ENCODE peak calls at places on chromosome 1, in seven cellular contexts. K is IMR-90, H is fibroblast of lung, Z is H1, S is PC-9, V is astrocyte, O is GM23248. X is an unnamed sample.

GRCh38 chr1:243473281-243474210 is 217.7 kb downstream of the SDCCAG8 start:
- DNase-seq in K (peak), H (peak), Z (no peak), S (no peak), V (peak), O (peak), X (no peak)

GRCh38 chr1:59375321-59376220 is 78.7 kb downstream of the FGGY start:
- DNase-seq in K (peak), H (peak), Z (no peak), S (peak), V (peak), O (peak), X (no peak)

GRCh38 chr1:173616859-173617258 is 14.0 kb upstream of the SLC9C2 start:
- DNase-seq in K (no peak), H (no peak), Z (no peak), S (no peak), V (no peak), O (no peak), X (no peak)

GRCh38 chr1:43861337-43861736 is 72.3 kb upstream of the ARTN start:
- DNase-seq in K (peak), H (peak), Z (no peak), S (no peak), V (peak), O (peak), X (no peak)

GRCh38 chr1:107454786-107455185 is 313.9 kb downstream of the NTNG1 start:
- DNase-seq in K (no peak), H (peak), Z (no peak), S (no peak), V (peak), O (no peak), X (no peak)

GRCh38 chr1:40267767-40268187 is 9.7 kb downstream of the ZMPSTE24 start:
- DNase-seq in K (peak), H (peak), Z (no peak), S (no peak), V (peak), O (peak), X (no peak)

GRCh38 chr1:243508303-243508713 is 252.5 kb downstream of the SDCCAG8 start:
- DNase-seq in K (no peak), H (no peak), Z (no peak), S (no peak), V (no peak), O (no peak), X (no peak)

GRCh38 chr1:30010506-30011106 is 712.8 kb downstream of the MATN1 start:
- DNase-seq in K (no peak), H (no peak), Z (no peak), S (no peak), V (no peak), O (no peak), X (no peak)

GRCh38 chr1:64133036-64133435 is 70.4 kb upstream of the UBE2U start:
- DNase-seq in K (peak), H (peak), Z (no peak), S (peak), V (peak), O (peak), X (no peak)

GRCh38 chr1:224175615-224176014 is 7.4 kb upstream of the DEGS1 start:
- DNase-seq in K (peak), H (peak), Z (peak), S (no peak), V (no peak), O (peak), X (no peak)

GRCh38 chr1:87880098-87880746 is 551.5 kb downstream of the LMO4 start:
- DNase-seq in K (no peak), H (peak), Z (no peak), S (no peak), V (no peak), O (no peak), X (no peak)

GRCh38 chr1:25456502-25456901 is 25.8 kb downstream of the MACO1 start:
- DNase-seq in K (no peak), H (no peak), Z (no peak), S (no peak), V (no peak), O (no peak), X (no peak)

GRCh38 chr1:4964634-4965345 is 310.4 kb downstream of the AJAP1 start:
- DNase-seq in K (no peak), H (no peak), Z (no peak), S (no peak), V (no peak), O (no peak), X (no peak)

GRCh38 chr1:117232551-117232950 is 21.8 kb upstream of the VTCN1 start:
- DNase-seq in K (no peak), H (peak), Z (no peak), S (no peak), V (peak), O (no peak), X (no peak)

GRCh38 chr1:208420696-208421095 is 176.5 kb upstream of the PLXNA2 start:
- DNase-seq in K (no peak), H (no peak), Z (no peak), S (no peak), V (no peak), O (no peak), X (no peak)

GRCh38 chr1:103250441-103250861 is 142.1 kb upstream of the COL11A1 start:
- DNase-seq in K (peak), H (peak), Z (peak), S (peak), V (peak), O (no peak), X (no peak)

GRCh38 chr1:2324553-2325366 is 66.6 kb downstream of the MORN1 start:
- DNase-seq in K (no peak), H (no peak), Z (no peak), S (no peak), V (no peak), O (no peak), X (no peak)

GRCh38 chr1:236686815-236687160 is 489 bp downstream of the ACTN2 start:
- DNase-seq in K (no peak), H (no peak), Z (no peak), S (no peak), V (no peak), O (no peak), X (no peak)

GRCh38 chr1:108963052-108963686 is at the start of gene CLCC1:
- DNase-seq in K (peak), H (peak), Z (peak), S (peak), V (peak), O (peak), X (peak)

GRCh38 chr1:93980320-93980744 is 71.1 kb upstream of the GCLM start:
- DNase-seq in K (no peak), H (peak), Z (peak), S (no peak), V (no peak), O (no peak), X (peak)

GRCh38 chr1:27504588-27505419 is 14.8 kb upstream of the WASF2 start:
- DNase-seq in K (peak), H (peak), Z (peak), S (no peak), V (peak), O (peak), X (no peak)

GRCh38 chr1:203048555-203049051 is 22.3 kb downstream of the PPFIA4 start:
- DNase-seq in K (no peak), H (no peak), Z (peak), S (no peak), V (no peak), O (no peak), X (no peak)

GRCh38 chr1:6423321-6423999 is 1.1 kb upstream of the ESPN start:
- DNase-seq in K (no peak), H (peak), Z (peak), S (peak), V (peak), O (peak), X (peak)

GRCh38 chr1:203677771-203678170 is 51.1 kb downstream of the ATP2B4 start:
- DNase-seq in K (no peak), H (no peak), Z (no peak), S (no peak), V (no peak), O (no peak), X (no peak)

GRCh38 chr1:25095635-25096200 is 136.6 kb downstream of the SYF2 start:
- DNase-seq in K (no peak), H (peak), Z (no peak), S (no peak), V (no peak), O (no peak), X (no peak)

GRCh38 chr1:214187152-214187900 is 93.6 kb upstream of the SMYD2 start:
- DNase-seq in K (no peak), H (peak), Z (peak), S (no peak), V (no peak), O (peak), X (no peak)

GRCh38 chr1:31674626-31675025 is 29.2 kb downstream of the COL16A1 start:
- DNase-seq in K (no peak), H (no peak), Z (no peak), S (peak), V (no peak), O (peak), X (no peak)

GRCh38 chr1:2612591-2613365 is 20.0 kb downstream of the MMEL1 start:
- DNase-seq in K (no peak), H (no peak), Z (peak), S (no peak), V (no peak), O (no peak), X (no peak)

GRCh38 chr1:10114746-10115145 is 82.0 kb downstream of the UBE4B start:
- DNase-seq in K (no peak), H (no peak), Z (no peak), S (no peak), V (no peak), O (no peak), X (no peak)

GRCh38 chr1:117967900-117968299 is 38.4 kb downstream of the WDR3 start:
- DNase-seq in K (peak), H (peak), Z (no peak), S (peak), V (peak), O (peak), X (no peak)

GRCh38 chr1:212595229-212595628 is 13.3 kb upstream of the ATF3 start:
- DNase-seq in K (no peak), H (no peak), Z (no peak), S (no peak), V (no peak), O (no peak), X (no peak)

GRCh38 chr1:206030714-206031113 is 7.0 kb upstream of the CTSE start:
- DNase-seq in K (peak), H (peak), Z (peak), S (peak), V (peak), O (peak), X (peak)

GRCh38 chr1:9249534-9250335 is 15.2 kb downstream of the H6PD start:
- DNase-seq in K (peak), H (no peak), Z (peak), S (no peak), V (no peak), O (peak), X (peak)

GRCh38 chr1:207429963-207430362 is 24.2 kb upstream of the CR2 start:
- DNase-seq in K (no peak), H (no peak), Z (no peak), S (no peak), V (no peak), O (no peak), X (no peak)

GRCh38 chr1:48418742-48419141 is 53.3 kb downstream of the SPATA6 start:
- DNase-seq in K (no peak), H (no peak), Z (no peak), S (no peak), V (no peak), O (no peak), X (no peak)

GRCh38 chr1:84780000-84780716 is 89.9 kb upstream of the SSX2IP start:
- DNase-seq in K (peak), H (peak), Z (no peak), S (no peak), V (no peak), O (peak), X (no peak)

GRCh38 chr1:89927478-89927877 is 67.4 kb upstream of the ZNF326 start:
- DNase-seq in K (no peak), H (no peak), Z (no peak), S (no peak), V (no peak), O (no peak), X (no peak)

GRCh38 chr1:147549526-147549925 is 8.2 kb downstream of the BCL9 start:
- DNase-seq in K (no peak), H (no peak), Z (no peak), S (no peak), V (no peak), O (no peak), X (no peak)

GRCh38 chr1:246508897-246509688 is 2.0 kb upstream of the SMYD3 start:
- DNase-seq in K (no peak), H (no peak), Z (no peak), S (no peak), V (no peak), O (no peak), X (no peak)

DNA sequence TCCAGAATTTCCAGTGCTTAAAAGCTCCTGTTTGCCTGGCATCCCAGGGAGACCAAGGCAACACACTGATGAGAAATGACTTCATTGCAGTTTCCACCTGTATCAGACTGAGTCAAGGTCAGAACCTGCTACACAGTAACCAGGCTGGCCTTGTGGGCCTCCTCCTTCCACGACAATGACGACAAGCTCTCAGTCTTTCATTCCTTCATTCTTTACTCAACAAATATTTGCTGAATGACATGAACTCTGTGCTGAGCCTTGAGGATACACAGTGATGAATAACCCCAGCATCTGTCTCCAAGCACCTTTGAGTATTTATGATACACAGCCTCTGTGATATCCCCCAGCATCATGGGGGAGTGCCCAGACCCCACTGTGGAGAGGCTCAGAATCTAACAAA is 8.9 kb upstream of the LCE5A start:
- DNase-seq in K (no peak), H (no peak), Z (no peak), S (no peak), V (no peak), O (peak), X (no peak)
- H3K27ac ChIP-seq in K (no peak), H (no peak), Z (no peak), S (no peak), V (no peak), O (peak), X (no peak)

GRCh38 chr1:178633068-178633467 is 92.0 kb upstream of the RALGPS2 start:
- DNase-seq in K (peak), H (peak), Z (no peak), S (peak), V (peak), O (peak), X (no peak)

GRCh38 chr1:178629549-178630154 is 95.4 kb upstream of the RALGPS2 start:
- DNase-seq in K (no peak), H (no peak), Z (no peak), S (no peak), V (no peak), O (no peak), X (no peak)

GRCh38 chr1:178634445-178634844 is 90.6 kb upstream of the RALGPS2 start:
- DNase-seq in K (no peak), H (peak), Z (no peak), S (no peak), V (peak), O (peak), X (no peak)

GRCh38 chr1:178630418-178630817 is 94.6 kb upstream of the RALGPS2 start:
- DNase-seq in K (peak), H (no peak), Z (no peak), S (no peak), V (no peak), O (peak), X (no peak)

DNA sequence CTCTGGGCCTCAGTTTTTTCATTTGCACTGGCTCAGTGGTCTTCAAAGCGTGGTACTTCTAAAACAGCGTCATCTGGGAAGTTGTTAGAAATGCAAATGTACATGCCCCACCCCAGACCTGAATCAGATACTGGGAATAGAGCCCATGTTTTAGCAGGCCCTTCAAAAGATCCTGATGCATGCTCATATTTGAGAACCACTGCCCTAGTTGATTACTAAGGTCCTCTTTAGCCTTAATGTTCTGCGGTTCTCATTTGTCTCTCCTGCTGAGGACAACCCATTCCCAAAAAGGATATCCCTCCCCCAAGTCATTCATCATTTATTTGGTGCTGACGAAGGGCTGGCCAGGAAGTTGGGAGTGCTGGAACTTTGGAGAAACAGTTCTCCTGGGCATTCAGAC is 92.4 kb upstream of the RALGPS2 start:
- DNase-seq in K (peak), H (peak), Z (no peak), S (no peak), V (peak), O (peak), X (no peak)
- H3K4me2 ChIP-seq in K (peak), H (no peak), Z (no peak), S (no peak), V (peak), O (peak), X (no peak)

GRCh38 chr1:16026723-16027484 is 5.1 kb downstream of the CLCNKA start:
- DNase-seq in K (no peak), H (no peak), Z (peak), S (no peak), V (no peak), O (peak), X (no peak)
- H3K27ac ChIP-seq in K (no peak), H (no peak), Z (no peak), S (no peak), V (no peak), O (no peak), X (no peak)

DNA sequence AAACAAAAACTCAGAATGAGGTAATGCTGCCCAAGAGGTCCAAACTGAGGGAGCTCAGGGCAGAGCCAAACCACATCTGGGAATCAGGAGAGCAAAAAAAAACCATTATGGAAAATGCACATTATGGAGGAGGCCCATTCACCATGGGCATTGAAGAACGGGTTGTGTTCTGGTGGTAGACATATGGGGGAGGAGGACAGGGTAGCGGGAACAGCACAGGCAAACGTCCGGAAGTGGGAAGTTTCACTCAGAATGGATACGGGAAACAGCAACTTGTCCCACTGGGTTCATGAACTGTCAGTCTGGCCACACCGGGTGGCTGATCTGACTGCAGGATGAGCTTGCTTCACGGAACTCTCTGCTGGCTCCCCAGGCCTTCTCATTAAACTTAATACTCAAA is 139.7 kb downstream of the RRAGC start:
- DNase-seq in K (no peak), H (no peak), Z (no peak), S (no peak), V (no peak), O (no peak), X (no peak)
- H3K4me2 ChIP-seq in K (no peak), H (no peak), Z (no peak), S (no peak), V (no peak), O (no peak), X (no peak)

GRCh38 chr1:200869376-200869752 is 3.4 kb upstream of the GPR25 start:
- DNase-seq in K (no peak), H (no peak), Z (no peak), S (no peak), V (no peak), O (no peak), X (no peak)

GRCh38 chr1:200869753-200870391 is 2.9 kb upstream of the GPR25 start:
- DNase-seq in K (no peak), H (no peak), Z (no peak), S (no peak), V (no peak), O (no peak), X (peak)

GRCh38 chr1:200862713-200863415 is 9.9 kb upstream of the GPR25 start:
- DNase-seq in K (no peak), H (no peak), Z (no peak), S (no peak), V (no peak), O (no peak), X (no peak)

GRCh38 chr1:200867018-200867811 is 5.6 kb upstream of the GPR25 start:
- DNase-seq in K (peak), H (peak), Z (peak), S (no peak), V (peak), O (no peak), X (no peak)

DNA sequence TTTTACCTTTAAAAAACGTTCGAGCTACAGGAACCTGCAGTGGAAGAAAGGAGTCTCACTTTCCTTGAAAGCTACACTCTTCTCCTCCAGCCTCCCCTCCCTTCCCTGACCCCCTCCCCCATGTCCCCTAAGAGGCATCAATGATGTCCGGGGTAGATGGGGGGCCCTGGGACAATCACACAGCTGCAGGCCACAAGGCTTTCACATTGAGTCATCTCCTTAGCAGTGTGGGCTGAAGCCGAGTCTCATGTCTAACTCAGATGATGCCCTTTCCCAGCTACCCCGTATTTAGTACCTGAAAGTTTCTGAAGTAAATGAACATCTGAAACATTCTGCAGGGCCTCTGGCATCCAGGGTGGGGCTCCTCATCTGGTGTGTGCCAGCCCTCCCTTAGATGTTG is 6.3 kb upstream of the GPR25 start:
- DNase-seq in K (peak), H (peak), Z (peak), S (no peak), V (peak), O (peak), X (no peak)
- H3K27ac ChIP-seq in K (no peak), H (no peak), Z (no peak), S (no peak), V (no peak), O (no peak), X (no peak)

GRCh38 chr1:225778412-225778669 is 715 bp downstream of the SRP9 start:
- DNase-seq in K (no peak), H (no peak), Z (no peak), S (no peak), V (no peak), O (no peak), X (no peak)

GRCh38 chr1:225777583-225778411 is at the start of gene SRP9:
- DNase-seq in K (peak), H (peak), Z (peak), S (peak), V (peak), O (peak), X (peak)

GRCh38 chr1:225777058-225777582 is 506 bp upstream of the SRP9 start:
- DNase-seq in K (no peak), H (no peak), Z (no peak), S (no peak), V (no peak), O (peak), X (no peak)

GRCh38 chr1:225774276-225775147 is 3.1 kb upstream of the SRP9 start:
- DNase-seq in K (no peak), H (peak), Z (no peak), S (no peak), V (peak), O (no peak), X (no peak)

GRCh38 chr1:225776294-225776693 is 1.3 kb upstream of the SRP9 start:
- DNase-seq in K (no peak), H (no peak), Z (no peak), S (no peak), V (no peak), O (no peak), X (no peak)
- H3K4me2 ChIP-seq in K (no peak), H (peak), Z (peak), S (no peak), V (peak), O (no peak), X (peak)